ENCODE peak calls at places on chromosomes 1 and 21, in nine cellular contexts. Q is fibroblast of pulmonary artery, E is type B pancreatic cell, P is GM19239, U is EL, T is heart right ventricle, W is psoas muscle, Y is endothelial cell, C is pancreas. V is an unnamed sample.

GRCh38 chr21:44711327-44712202 is at the start of gene TSPEAR:
- DNase-seq in Q (no peak), E (peak), P (no peak), U (no peak), T (no peak), W (no peak), Y (no peak), C (no peak), V (peak)

GRCh38 chr1:226436855-226437491 is 29.1 kb upstream of the PARP1 start:
- DNase-seq in Q (no peak), E (no peak), P (no peak), U (no peak), T (no peak), W (no peak), Y (no peak), C (no peak), V (no peak)

GRCh38 chr1:229133151-229133550 is 137.8 kb upstream of the RAB4A start:
- DNase-seq in Q (no peak), E (no peak), P (no peak), U (no peak), T (no peak), W (no peak), Y (no peak), C (no peak), V (no peak)

GRCh38 chr1:17012775-17013501 is 1.2 kb upstream of the ATP13A2 start:
- DNase-seq in Q (peak), E (no peak), P (no peak), U (peak), T (no peak), W (no peak), Y (no peak), C (peak), V (no peak)

GRCh38 chr1:246221390-246222240 is 285.5 kb downstream of the SMYD3 start:
- DNase-seq in Q (no peak), E (no peak), P (no peak), U (no peak), T (no peak), W (no peak), Y (no peak), C (no peak), V (no peak)

GRCh38 chr21:46254208-46254975 is 25.8 kb upstream of the LSS start:
- DNase-seq in Q (no peak), E (no peak), P (peak), U (no peak), T (no peak), W (no peak), Y (no peak), C (no peak), V (no peak)

GRCh38 chr1:167221804-167222610 is 1.3 kb downstream of the POU2F1 start:
- DNase-seq in Q (peak), E (peak), P (peak), U (peak), T (peak), W (peak), Y (peak), C (peak), V (peak)

GRCh38 chr1:226311376-226311775 is 2.4 kb upstream of the LIN9 start:
- DNase-seq in Q (no peak), E (no peak), P (no peak), U (no peak), T (no peak), W (no peak), Y (no peak), C (no peak), V (no peak)

GRCh38 chr1:117810553-117810952 is 118.9 kb downstream of the GDAP2 start:
- DNase-seq in Q (no peak), E (no peak), P (no peak), U (no peak), T (no peak), W (no peak), Y (no peak), C (no peak), V (no peak)

GRCh38 chr1:190067592-190067991 is 410.1 kb downstream of the BRINP3 start:
- DNase-seq in Q (peak), E (no peak), P (no peak), U (peak), T (no peak), W (no peak), Y (no peak), C (no peak), V (no peak)

GRCh38 chr1:59593798-59594790 is 220.7 kb upstream of the HOOK1 start:
- DNase-seq in Q (no peak), E (no peak), P (no peak), U (no peak), T (no peak), W (no peak), Y (no peak), C (peak), V (no peak)

GRCh38 chr1:10074855-10075418 is 42.2 kb downstream of the UBE4B start:
- DNase-seq in Q (peak), E (no peak), P (no peak), U (no peak), T (no peak), W (no peak), Y (no peak), C (no peak), V (no peak)

GRCh38 chr1:207868252-207868768 is 42.6 kb downstream of the CD34 start:
- DNase-seq in Q (peak), E (no peak), P (no peak), U (peak), T (peak), W (no peak), Y (no peak), C (peak), V (peak)

GRCh38 chr1:230867119-230867902 is 1.0 kb downstream of the C1orf198 start:
- DNase-seq in Q (no peak), E (no peak), P (no peak), U (peak), T (no peak), W (no peak), Y (no peak), C (no peak), V (no peak)

V was measured in ovary.